ENCODE peak calls at places on chromosomes 16 and 17, in six cellular contexts. C is stimulated activated naive CD8-positive, alpha-beta T cell treated with anti-CD3 and anti-CD28 coated beads, Interleukin-15, amount 100 ng/mL, for 72 hours; G is Daoy; E is NCI-H187 treated with DMSO at 0.1 percent for 48 hours; H is stimulated activated CD4-positive, alpha-beta T cell treated with anti-CD3 and anti-CD28 coated beads, Interleukin-2, amount 100 ng/mL, for 48 hours; R is WTC11. F is an unnamed sample.

GRCh38 chr16:61926766-61927165 is 109.5 kb downstream of the CDH8 start:
- DNase-seq in C (no peak), G (no peak), E (no peak), H (no peak), R (no peak), F (peak)

GRCh38 chr16:57800213-57801097 is 1.8 kb downstream of the KIFC3 start:
- DNase-seq in C (no peak), G (no peak), E (no peak), H (no peak), R (no peak), F (no peak)

GRCh38 chr17:37490638-37491614 is 1.2 kb downstream of the DUSP14 start:
- DNase-seq in C (no peak), G (peak), E (no peak), H (peak), R (peak), F (no peak)

GRCh38 chr16:2243031-2243528 is 6.8 kb downstream of the DNASE1L2 start:
- DNase-seq in C (no peak), G (peak), E (no peak), H (no peak), R (peak), F (no peak)

GRCh38 chr17:45394913-45395568 is 37.6 kb downstream of the ARHGAP27 start:
- DNase-seq in C (no peak), G (peak), E (no peak), H (peak), R (peak), F (no peak)

GRCh38 chr17:77323413-77324171 is 182.8 kb downstream of the SEC14L1 start:
- DNase-seq in C (no peak), G (peak), E (no peak), H (no peak), R (peak), F (no peak)

GRCh38 chr17:27630607-27631408 is at the start of gene LGALS9:
- DNase-seq in C (no peak), G (peak), E (no peak), H (no peak), R (no peak), F (no peak)

GRCh38 chr16:23976091-23977001 is 140.6 kb downstream of the PRKCB start:
- DNase-seq in C (no peak), G (no peak), E (no peak), H (no peak), R (no peak), F (no peak)

GRCh38 chr17:7294614-7295153 is at the start of gene YBX2:
- DNase-seq in C (peak), G (peak), E (peak), H (peak), R (peak), F (peak)

GRCh38 chr17:13740692-13741091 is 139.0 kb upstream of the HS3ST3A1 start:
- DNase-seq in C (no peak), G (no peak), E (no peak), H (no peak), R (no peak), F (no peak)

GRCh38 chr16:52741386-52741785 is 194.4 kb upstream of the TOX3 start:
- DNase-seq in C (no peak), G (no peak), E (no peak), H (no peak), R (peak), F (no peak)

GRCh38 chr16:74936902-74937560 is 47.9 kb downstream of the WDR59 start:
- DNase-seq in C (no peak), G (peak), E (no peak), H (peak), R (no peak), F (no peak)

GRCh38 chr17:48497103-48497502 is 33.7 kb downstream of the HOXB1 start:
- DNase-seq in C (no peak), G (peak), E (no peak), H (no peak), R (no peak), F (no peak)

GRCh38 chr17:13003927-13004326 is 13.9 kb downstream of the ELAC2 start:
- DNase-seq in C (no peak), G (no peak), E (no peak), H (no peak), R (no peak), F (no peak)

GRCh38 chr16:14310519-14310991 is 239.4 kb downstream of the MRTFB start:
- DNase-seq in C (no peak), G (peak), E (no peak), H (no peak), R (peak), F (no peak)

GRCh38 chr17:7560172-7561027 is 1.3 kb upstream of the SENP3 start:
- DNase-seq in C (peak), G (peak), E (no peak), H (peak), R (peak), F (no peak)

GRCh38 chr17:81959362-81960129 is 1.4 kb downstream of the NOTUM start:
- DNase-seq in C (peak), G (peak), E (no peak), H (peak), R (peak), F (no peak)

F was measured in NCI-H1417 treated with DMSO at 0.1 percent for 48 hours.